ENCODE peak calls at places on chromosomes 13 and 19, in eight cellular contexts. K is NCI-H748 treated with DMSO at 0.1 percent for 48 hours, Y is endodermal cell, J is foreskin keratinocyte, Z is neural progenitor cell, T is left colon, E is NCI-H1105, A is GM13977. L is an unnamed sample.

GRCh38 chr19:7522923-7523667 is 671 bp downstream of the MCOLN1 start:
- DNase-seq in E (no peak), A (no peak), J (no peak), Z (peak; percentile 42), Y (no peak), T (no peak), K (no peak), L (no peak)

GRCh38 chr13:52845766-52846566 is 2.5 kb downstream of the PCDH8 start:
- DNase-seq in Y (peak; percentile 93), T (no peak), A (peak; percentile 73), E (no peak), J (no peak), K (peak; percentile 40), Z (peak; percentile 85), L (peak; percentile 46)

GRCh38 chr13:70171151-70171550 is 62.9 kb upstream of the KLHL1 start:
- DNase-seq in Z (no peak), K (no peak), J (no peak), A (no peak), T (no peak), E (no peak), Y (no peak), L (no peak)

GRCh38 chr19:7602240-7602934 is 6.7 kb downstream of the CAMSAP3 start:
- DNase-seq in Y (no peak), T (no peak), J (no peak), A (no peak), Z (no peak), E (no peak), K (no peak), L (no peak)

GRCh38 chr13:44396295-44396962 is 22.8 kb downstream of the SERP2 start:
- DNase-seq in J (no peak), T (no peak), Y (no peak), Z (no peak), E (no peak), A (no peak), K (no peak), L (no peak)

GRCh38 chr13:95246292-95247082 is 54.8 kb downstream of the ABCC4 start:
- DNase-seq in Z (no peak), J (peak; percentile 9), E (peak; percentile 77), K (peak; percentile 90), T (no peak), Y (no peak), A (no peak), L (no peak)

GRCh38 chr19:13459351-13459750 is 46.9 kb downstream of the CACNA1A start:
- DNase-seq in E (peak; percentile 56), Z (peak; percentile 92), K (no peak), J (no peak), A (no peak), Y (peak; percentile 46), T (no peak), L (no peak)

GRCh38 chr19:16386619-16387240 is 62.1 kb downstream of the KLF2 start:
- DNase-seq in A (peak; percentile 75), J (no peak), K (peak; percentile 0), T (no peak), Y (peak; percentile 85), Z (peak; percentile 61), E (no peak), L (peak; percentile 69)

GRCh38 chr19:17953869-17954268 is 13.0 kb upstream of the KCNN1 start:
- DNase-seq in Z (peak; percentile 58), K (no peak), T (no peak), Y (no peak), A (no peak), E (no peak), J (no peak), L (no peak)

GRCh38 chr19:409515-410242 is 732 bp upstream of the C2CD4C start:
- DNase-seq in K (peak; percentile 59), J (no peak), Y (peak; percentile 69), E (peak; percentile 29), A (peak; percentile 60), T (peak; percentile 18), Z (no peak), L (no peak)

GRCh38 chr13:46983881-46984280 is 87.0 kb upstream of the HTR2A start:
- DNase-seq in A (peak; percentile 28), T (no peak), E (no peak), Z (no peak), J (peak; percentile 75), Y (no peak), K (no peak), L (peak; percentile 48)

GRCh38 chr19:53507523-53508442 is 30.2 kb upstream of the ZNF331 start:
- DNase-seq in A (no peak), Y (no peak), T (no peak), J (no peak), Z (no peak), E (no peak), K (no peak), L (no peak)

GRCh38 chr19:5864013-5864720 is 6.2 kb downstream of the FUT5 start:
- DNase-seq in J (no peak), K (no peak), T (no peak), A (no peak), E (no peak), Z (no peak), Y (no peak), L (no peak)

GRCh38 chr19:47863514-47863936 is 4.5 kb downstream of the TPRX2 start:
- DNase-seq in K (peak; percentile 35), Z (peak; percentile 97), J (no peak), A (peak; percentile 90), E (peak; percentile 73), T (peak; percentile 60), Y (peak; percentile 99), L (peak; percentile 89)

GRCh38 chr19:38869160-38869835 is 8.8 kb downstream of the RINL start:
- DNase-seq in T (peak; percentile 51), Z (no peak), A (no peak), K (no peak), E (no peak), Y (no peak), J (no peak), L (no peak)

L was measured in GM10248.